ENCODE peak calls at places on chromosomes 12 and 14, in five cellular contexts. W is cardiac muscle cell; V is mesenchymal stem cell; L is sigmoid colon; R is CD4-positive, alpha-beta memory T cell. Z is an unnamed sample. For H3K4me1, the result is how much of the 10 kb centered on the place peaks cover.

GRCh38 chr14:105182296-105183020 is 1.3 kb upstream of the NUDT14 start:
- DNase-seq in R (no peak), L (no peak), V (no peak), W (no peak), Z (no peak)

GRCh38 chr14:64948612-64949210 is 6.2 kb upstream of the GPX2 start:
- DNase-seq in R (no peak), W (no peak), L (no peak), V (no peak), Z (no peak)

GRCh38 chr12:115998119-115998633 is 279.3 kb downstream of the MED13L start:
- DNase-seq in V (peak), W (peak), L (no peak), R (peak), Z (no peak)

GRCh38 chr14:104303705-104304425 is 165.5 kb downstream of the KIF26A start:
- DNase-seq in L (no peak), R (no peak), V (no peak), W (no peak), Z (no peak)

GRCh38 chr12:89236748-89237428 is 115.4 kb downstream of the DUSP6 start:
- DNase-seq in L (no peak), W (no peak), V (peak), R (no peak), Z (no peak)

GRCh38 chr12:95724767-95725166 is 65.8 kb downstream of the NTN4 start:
- DNase-seq in L (no peak), V (no peak), W (no peak), R (no peak), Z (no peak)

GRCh38 chr12:43106355-43106754 is 445.6 kb downstream of the ADAMTS20 start:
- DNase-seq in V (no peak), L (no peak), R (no peak), W (no peak), Z (no peak)

GRCh38 chr14:55133416-55133815 is 4.4 kb downstream of the LGALS3 start:
- DNase-seq in V (peak), R (no peak), L (no peak), W (no peak), Z (no peak)

GRCh38 chr14:80770114-80770917 is 171.2 kb downstream of the CEP128 start:
- DNase-seq in W (no peak), V (no peak), L (no peak), R (no peak), Z (no peak)

GRCh38 chr14:52333823-52334657 is 19.9 kb downstream of the PTGER2 start:
- DNase-seq in R (no peak), L (no peak), V (no peak), W (no peak), Z (no peak)

GRCh38 chr14:52871606-52872005 is 79.2 kb downstream of the FERMT2 start:
- DNase-seq in W (no peak), V (no peak), L (no peak), R (no peak), Z (no peak)

GRCh38 chr12:67151891-67152290 is 117.3 kb upstream of the CAND1 start:
- DNase-seq in R (no peak), V (no peak), W (no peak), L (no peak), Z (no peak)

GRCh38 chr12:84969226-84969625 is 56.6 kb upstream of the SLC6A15 start:
- DNase-seq in R (no peak), W (no peak), V (no peak), L (no peak), Z (no peak)

GRCh38 chr12:120892265-120892664 is 11.9 kb downstream of the SPPL3 start:
- DNase-seq in R (no peak), L (no peak), V (no peak), W (no peak), Z (no peak)

GRCh38 chr12:40331886-40332285 is 107.1 kb downstream of the LRRK2 start:
- DNase-seq in W (no peak), L (no peak), R (no peak), V (peak), Z (no peak)

GRCh38 chr14:64191756-64192155 is 102.4 kb downstream of the ESR2 start:
- DNase-seq in V (peak), R (no peak), W (no peak), L (no peak), Z (no peak)

GRCh38 chr12:113207621-113208040 is 13.6 kb upstream of the TPCN1 start:
- DNase-seq in R (no peak), V (peak), W (no peak), L (no peak), Z (peak)

GRCh38 chr12:113211160-113211559 is 10.1 kb upstream of the TPCN1 start:
- DNase-seq in V (no peak), W (no peak), L (no peak), R (no peak), Z (no peak)

GRCh38 chr12:113203852-113204760 is 17.2 kb upstream of the TPCN1 start:
- DNase-seq in W (no peak), R (no peak), L (no peak), V (peak), Z (no peak)

GRCh38 chr12:113204806-113205205 is 16.5 kb upstream of the TPCN1 start:
- DNase-seq in V (no peak), R (no peak), L (no peak), W (no peak), Z (no peak)

GRCh38 chr12:113208041-113208934 is 13.0 kb upstream of the TPCN1 start:
- DNase-seq in L (peak), V (peak), W (no peak), R (peak), Z (peak)
- H3K4me1 ChIP-seq in L (under half), V (under half), W (under half), R (under half), Z (under half)

GRCh38 chr12:53500776-53501614 is at the start of gene TARBP2:
- DNase-seq in V (peak), W (peak), L (peak), R (peak), Z (peak)

GRCh38 chr12:53501615-53502181 is 615 bp downstream of the TARBP2 start:
- DNase-seq in L (peak), V (no peak), W (no peak), R (no peak), Z (no peak)

GRCh38 chr12:53502983-53503728 is 2.1 kb downstream of the TARBP2 start:
- DNase-seq in L (peak), R (no peak), W (no peak), V (no peak), Z (no peak)

GRCh38 chr12:53504004-53504920 is 3.0 kb downstream of the NPFF start:
- DNase-seq in W (no peak), R (no peak), V (no peak), L (peak), Z (no peak)

DNA sequence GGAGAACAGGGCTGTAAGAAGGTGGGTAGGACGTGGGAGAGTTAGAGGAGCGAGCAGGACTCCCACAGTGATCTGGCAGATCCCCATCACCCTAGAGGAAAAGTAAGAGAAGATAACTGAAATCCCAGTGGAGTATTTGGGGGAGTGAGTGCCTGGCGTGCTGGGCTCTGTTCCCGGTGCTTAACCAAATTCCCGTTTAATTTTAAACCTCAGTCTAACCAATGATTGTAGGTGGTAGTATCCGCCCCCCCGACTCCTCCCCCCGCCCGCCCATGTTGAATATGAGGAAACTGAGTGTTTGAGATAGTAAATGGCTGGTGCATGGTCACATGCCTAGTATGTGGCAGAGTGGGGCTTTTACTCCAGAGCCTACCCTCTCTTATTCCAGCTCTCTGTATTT is 1.2 kb downstream of the TARBP2 start:
- DNase-seq in V (no peak), L (peak), R (no peak), W (no peak), Z (no peak)
- H3K4me1 ChIP-seq in V (under half), L (under half), R (under half), W (under half), Z (under half)

GRCh38 chr12:105321125-105321524 is 9.4 kb upstream of the C12orf75 start:
- DNase-seq in R (no peak), L (no peak), W (no peak), V (no peak), Z (no peak)
- H3K4me1 ChIP-seq in R (under half), L (under half), W (under half), V (under half), Z (under half)

DNA sequence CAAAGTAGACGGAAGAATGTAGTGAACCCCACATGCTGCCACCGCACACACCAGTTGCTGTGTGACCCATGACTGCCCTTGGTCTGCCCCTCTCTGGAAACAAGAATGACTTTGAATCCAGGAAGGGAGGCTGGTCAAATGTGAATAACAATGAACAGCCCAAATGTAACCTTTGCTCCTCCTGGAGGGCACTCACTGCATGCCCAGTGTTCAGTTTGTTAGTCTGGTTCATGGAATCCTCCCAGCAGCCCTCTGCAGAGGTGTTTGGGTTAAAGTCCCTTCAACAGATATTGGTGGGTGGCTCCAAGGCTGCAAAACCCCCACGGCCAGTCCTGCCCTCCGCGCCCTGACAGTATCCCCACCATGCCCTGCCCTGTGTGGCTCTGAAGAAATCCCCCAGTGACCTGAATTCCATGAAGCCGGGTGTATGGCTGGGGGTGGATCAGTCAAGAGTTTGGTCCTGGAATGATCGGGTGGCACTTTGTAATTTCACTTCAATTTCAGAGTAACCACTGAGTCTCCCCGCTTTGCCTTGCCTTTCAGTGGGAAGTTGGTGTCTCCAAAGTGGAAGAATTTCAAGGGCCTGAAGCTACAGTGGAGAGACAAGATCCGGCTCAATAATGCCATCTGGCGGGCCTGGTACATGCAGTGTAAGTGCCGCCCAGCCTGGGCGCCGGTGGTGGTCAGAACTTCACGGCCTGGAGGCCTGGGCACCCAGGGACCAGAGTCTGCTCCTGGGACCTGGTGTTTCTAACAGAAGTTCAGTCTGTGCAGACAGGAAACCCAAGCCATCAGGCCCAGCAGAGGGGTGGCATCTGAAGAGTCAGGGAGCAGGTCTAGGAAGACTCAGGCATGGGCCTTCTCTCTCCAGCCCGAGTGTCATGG is 47.1 kb downstream of the IL31 start:
- DNase-seq in W (no peak), R (no peak), L (no peak), V (no peak), Z (no peak)
- H3K4me1 ChIP-seq in W (under half), R (under half), L (half or more), V (under half), Z (under half)

GRCh38 chr14:98171654-98172053 is 1100.3 kb downstream of the BCL11B start:
- DNase-seq in L (no peak), V (no peak), R (no peak), W (no peak), Z (peak)

GRCh38 chr14:98168196-98168985 is 1103.6 kb downstream of the BCL11B start:
- DNase-seq in R (no peak), L (no peak), W (no peak), V (no peak), Z (no peak)

GRCh38 chr14:98169170-98169587 is 1102.8 kb downstream of the BCL11B start:
- DNase-seq in R (no peak), L (no peak), W (no peak), V (no peak), Z (no peak)

GRCh38 chr14:98172243-98172778 is 1099.7 kb downstream of the BCL11B start:
- DNase-seq in V (no peak), R (no peak), L (no peak), W (no peak), Z (no peak)

GRCh38 chr14:98170580-98170979 is 1101.4 kb downstream of the BCL11B start:
- DNase-seq in R (no peak), W (no peak), L (no peak), V (no peak), Z (no peak)
- H3K4me1 ChIP-seq in R (half or more), W (under half), L (under half), V (under half), Z (half or more)

GRCh38 chr12:49345048-49345839 is 1.4 kb upstream of the DNAJC22 start:
- DNase-seq in L (peak), W (peak), R (no peak), V (no peak), Z (no peak)
- H3K4me1 ChIP-seq in L (half or more), W (under half), R (half or more), V (half or more), Z (half or more)

GRCh38 chr14:50013198-50013918 is 103.0 kb downstream of the VCPKMT start:
- DNase-seq in V (no peak), L (no peak), R (no peak), W (no peak), Z (no peak)
- H3K4me1 ChIP-seq in V (under half), L (under half), R (under half), W (under half), Z (under half)

GRCh38 chr12:124504273-124505000 is 63.0 kb downstream of the NCOR2 start:
- DNase-seq in R (no peak), L (no peak), W (no peak), V (peak), Z (no peak)
- H3K4me1 ChIP-seq in R (under half), L (half or more), W (half or more), V (half or more), Z (under half)

GRCh38 chr12:68639396-68639767 is 28.7 kb downstream of the RAP1B start:
- DNase-seq in W (no peak), R (no peak), L (no peak), V (no peak), Z (no peak)

GRCh38 chr12:68636268-68636667 is 25.6 kb downstream of the RAP1B start:
- DNase-seq in L (no peak), R (no peak), W (no peak), V (peak), Z (no peak)

GRCh38 chr12:68641138-68641537 is 30.4 kb downstream of the RAP1B start:
- DNase-seq in R (peak), V (no peak), W (no peak), L (no peak), Z (no peak)

GRCh38 chr12:68638721-68639395 is 28.2 kb downstream of the RAP1B start:
- DNase-seq in L (no peak), W (no peak), V (peak), R (no peak), Z (no peak)

GRCh38 chr12:68638171-68638570 is 27.5 kb downstream of the RAP1B start:
- DNase-seq in L (no peak), R (no peak), W (no peak), V (no peak), Z (no peak)
- H3K4me1 ChIP-seq in L (half or more), R (half or more), W (under half), V (under half), Z (half or more)